ENCODE peak calls at places on chromosomes 4 and X, in six cellular contexts. T is mesenchymal stem cell, S is H1, G is neuronal stem cell, X is trophoblast cell, W is IMR-90. Z is an unnamed sample.
A peak's percentile ranks its signal among the peaks of the same experiment; 100 is the strongest.

GRCh38 chr4:69096810-69097209 is 536 bp downstream of the UGT2B7 start:
- DNase-seq in W (no peak), X (no peak), S (no peak), G (no peak), T (no peak), Z (no peak)

GRCh38 chr4:24024157-24024556 is 134.3 kb upstream of the PPARGC1A start:
- DNase-seq in X (peak; percentile 10), T (peak; percentile 36), S (no peak), G (no peak), W (peak; percentile 83), Z (no peak)

GRCh38 chrX:7316280-7316679 is 168.3 kb upstream of the PUDP start:
- DNase-seq in W (no peak), X (peak; percentile 38), S (no peak), T (no peak), G (no peak), Z (no peak)

GRCh38 chrX:52574416-52575275 is 57.8 kb upstream of the XAGE1B start:
- DNase-seq in X (peak; percentile 71), G (peak; percentile 31), T (peak; percentile 45), S (peak; percentile 39), W (peak; percentile 61), Z (no peak)

GRCh38 chr4:1414831-1415680 is 8.8 kb upstream of the NKX1-1 start:
- DNase-seq in S (peak; percentile 60), G (no peak), X (no peak), W (no peak), T (no peak), Z (peak; percentile 38)

GRCh38 chrX:129925305-129926092 is 19.5 kb downstream of the UTP14A start:
- DNase-seq in T (peak; percentile 79), G (peak; percentile 48), S (peak; percentile 71), W (peak; percentile 81), X (peak; percentile 94), Z (peak; percentile 64)

GRCh38 chr4:52873861-52874343 is 11.8 kb downstream of the RASL11B start:
- DNase-seq in G (no peak), T (peak; percentile 58), X (peak; percentile 96), S (peak; percentile 67), W (no peak), Z (peak; percentile 79)

GRCh38 chr4:2733844-2734574 is 22.1 kb downstream of the TNIP2 start:
- DNase-seq in S (no peak), T (no peak), G (no peak), W (no peak), X (no peak), Z (no peak)

GRCh38 chr4:88610771-88611170 is 18.5 kb downstream of the HERC3 start:
- DNase-seq in G (no peak), W (peak; percentile 31), X (peak; percentile 27), T (peak; percentile 11), S (no peak), Z (no peak)

GRCh38 chrX:97863261-97863660 is 979.6 kb downstream of the RPA4 start:
- DNase-seq in W (no peak), G (no peak), S (no peak), T (no peak), X (no peak), Z (no peak)

GRCh38 chr4:118821590-118822293 is 14.2 kb downstream of the SEC24D start:
- DNase-seq in T (no peak), S (no peak), X (peak; percentile 80), G (no peak), W (no peak), Z (no peak)

GRCh38 chrX:50470103-50471031 is at the start of gene DGKK:
- DNase-seq in S (peak; percentile 76), G (peak; percentile 68), T (no peak), W (no peak), X (no peak), Z (peak; percentile 90)

GRCh38 chrX:126994011-126994410 is 174.5 kb downstream of the PRR32 start:
- DNase-seq in S (no peak), G (no peak), X (no peak), T (no peak), W (no peak), Z (no peak)

GRCh38 chr4:102169345-102169744 is 175.9 kb downstream of the SLC39A8 start:
- DNase-seq in G (peak; percentile 20), X (no peak), T (peak; percentile 81), S (no peak), W (no peak), Z (peak; percentile 47)

DNA sequence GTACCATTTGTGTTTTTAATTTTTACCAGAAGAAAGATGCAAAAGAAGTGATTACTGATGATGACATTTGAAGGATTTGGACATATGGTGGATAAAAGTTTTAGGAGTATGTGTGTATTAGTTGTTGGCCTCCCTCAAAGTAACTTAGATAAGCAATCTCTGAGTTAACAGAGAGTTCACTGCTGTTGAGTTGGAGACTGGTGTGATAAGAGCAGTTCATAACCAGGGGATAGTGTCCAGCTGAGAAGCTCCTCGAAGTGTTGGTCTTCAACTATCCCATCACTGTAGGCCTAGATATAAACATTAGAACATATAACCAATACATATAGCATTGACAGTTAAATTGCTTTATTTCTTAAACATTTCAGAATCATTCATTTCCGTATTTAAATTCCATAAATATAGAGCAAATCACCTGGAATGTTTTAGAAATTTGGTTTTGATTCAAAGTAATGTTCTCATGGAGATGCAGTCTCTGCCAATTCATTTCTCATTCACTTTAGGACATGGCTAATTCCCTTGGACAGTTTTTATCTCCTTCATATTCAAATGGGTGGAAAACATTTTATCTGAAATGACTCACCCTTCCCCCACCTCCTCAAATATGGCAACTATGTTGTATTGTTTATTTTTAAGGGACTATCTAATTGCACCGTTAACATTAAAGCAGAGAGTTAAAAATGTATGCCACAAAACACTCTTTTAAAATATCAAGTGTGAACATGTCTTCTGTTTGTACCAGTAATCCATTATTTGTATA is 136.8 kb upstream of the SLC4A4 start:
- DNase-seq in S (no peak), T (no peak), G (no peak), W (no peak), X (no peak), Z (no peak)
- H4K91ac ChIP-seq in S (no peak overlapping the region), T (no peak overlapping the region), G (no peak overlapping the region), W (peak overlapping the region; percentile 92), X (no peak overlapping the region), Z (no peak overlapping the region)

DNA sequence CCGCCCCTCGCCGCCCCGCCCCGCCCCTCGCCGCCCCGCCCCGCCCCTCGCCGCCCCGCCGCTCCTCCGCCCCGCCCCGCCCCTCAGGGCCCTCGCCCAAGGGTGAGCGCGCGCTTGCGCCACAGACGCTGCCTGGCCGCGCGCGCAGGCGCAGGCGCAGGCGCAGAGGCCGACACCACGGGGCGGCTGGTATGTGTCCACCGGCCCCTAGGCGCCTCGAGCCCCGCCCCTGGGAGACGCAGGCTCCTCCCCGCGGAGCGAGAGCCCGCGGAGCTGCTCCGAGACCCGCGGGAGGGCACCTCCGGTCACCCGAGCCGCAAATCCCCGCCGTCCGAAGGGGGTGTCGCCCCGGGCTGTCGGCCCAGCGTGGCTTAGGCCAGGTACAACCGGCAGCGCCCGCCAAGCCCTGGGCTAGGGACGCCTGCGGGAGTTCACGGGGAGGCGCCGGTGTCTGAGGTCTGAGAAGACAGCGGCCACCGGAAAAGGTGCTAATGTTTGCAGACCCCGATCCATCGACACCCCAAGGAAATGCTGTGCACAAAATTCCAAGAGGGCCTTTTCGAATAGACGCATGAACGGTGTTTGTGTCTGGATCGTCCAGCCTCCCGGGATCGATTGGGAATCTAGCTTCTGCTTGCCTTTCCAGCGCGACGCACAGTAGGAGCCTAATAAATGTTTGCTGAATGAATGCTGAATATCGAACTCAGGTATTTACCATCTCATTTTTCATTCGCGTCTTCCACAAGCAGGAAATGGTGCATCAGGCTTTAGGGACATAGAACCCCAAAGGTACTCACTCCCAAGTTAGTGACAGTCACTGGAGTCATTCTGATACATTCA is 473 bp upstream of the CCNQ start:
- DNase-seq in T (peak; percentile 82), G (peak; percentile 81), W (peak; percentile 81), S (peak; percentile 74), X (peak; percentile 89), Z (peak; percentile 80)
- H3K4me1 ChIP-seq in T (peaks cover 12% of the 10 kb centered on the region), G (no peaks in the 10 kb centered on the region), W (peaks cover 3% of the 10 kb centered on the region), S (no peaks in the 10 kb centered on the region), X (peaks cover 10% of the 10 kb centered on the region), Z (no peaks in the 10 kb centered on the region)

DNA sequence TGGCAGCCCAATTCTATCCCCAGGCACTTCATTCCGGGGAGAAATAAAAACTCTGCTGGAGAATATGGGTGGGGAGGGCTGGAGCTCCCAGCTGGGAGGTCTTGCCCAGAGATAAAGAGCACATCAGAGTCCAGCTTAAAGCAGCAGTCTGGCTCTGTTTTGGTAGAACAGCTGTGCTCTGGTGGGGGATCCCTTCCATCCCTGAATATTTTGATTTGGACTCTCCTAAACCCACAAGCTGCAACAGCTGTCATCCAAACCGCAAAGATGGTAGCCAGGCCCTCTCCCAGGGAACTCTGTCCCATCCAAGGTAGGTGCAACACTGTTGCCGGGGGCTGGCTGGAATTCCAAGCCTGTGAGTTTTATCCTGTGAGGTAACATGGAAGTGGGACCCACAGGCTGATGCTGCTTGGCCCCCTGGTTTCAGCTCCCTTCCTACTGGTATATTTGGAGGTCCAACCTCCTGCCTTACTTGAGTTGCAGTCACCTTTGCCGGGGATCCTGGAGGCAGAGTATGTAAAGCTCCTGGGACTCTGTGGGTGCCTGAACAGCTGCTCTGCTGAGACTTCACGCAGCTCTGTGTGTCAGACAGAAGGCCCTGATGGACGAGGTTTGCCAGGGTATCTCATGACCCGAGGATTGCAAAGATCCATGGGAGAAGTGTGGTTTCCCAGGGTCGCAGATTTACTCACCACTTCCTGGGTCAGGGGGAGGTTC is 203.5 kb upstream of the ITM2A start:
- DNase-seq in G (no peak), X (no peak), S (no peak), T (no peak), W (no peak), Z (no peak)
- H4K91ac ChIP-seq in G (no peak overlapping the region), X (no peak overlapping the region), S (no peak overlapping the region), T (no peak overlapping the region), W (no peak overlapping the region), Z (no peak overlapping the region)

GRCh38 chr4:147057631-147057980 is 111.9 kb upstream of the TTC29 start:
- DNase-seq in S (no peak), W (peak; percentile 41), X (peak; percentile 39), T (peak; percentile 40), G (no peak), Z (no peak)
- H3K4me1 ChIP-seq in S (no peaks in the 10 kb centered on the region), W (peaks cover 9% of the 10 kb centered on the region), X (peaks cover 1% of the 10 kb centered on the region), T (no peaks in the 10 kb centered on the region), G (peaks cover 18% of the 10 kb centered on the region), Z (no peaks in the 10 kb centered on the region)

DNA sequence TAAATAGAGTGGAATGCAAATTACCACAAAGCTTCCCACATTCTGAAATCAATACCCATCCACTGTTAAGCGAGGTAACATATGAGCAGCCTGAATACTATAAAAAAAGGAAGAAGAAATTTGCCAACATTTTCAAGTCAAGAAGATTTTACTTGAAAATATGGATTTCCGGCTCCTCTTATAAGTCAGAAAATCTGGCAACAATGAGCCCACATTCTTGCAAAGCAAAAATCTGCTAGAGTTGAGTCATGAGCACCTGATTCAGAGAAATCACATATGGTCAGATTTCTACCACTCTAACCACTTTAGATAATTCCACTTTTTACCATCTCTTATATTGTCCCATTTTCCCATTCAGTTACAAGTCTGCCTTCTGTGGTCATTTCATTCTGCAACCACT is 395.7 kb downstream of the DTHD1 start:
- DNase-seq in G (no peak), W (no peak), T (no peak), S (no peak), X (no peak), Z (no peak)
- H4K91ac ChIP-seq in G (no peak overlapping the region), W (no peak overlapping the region), T (no peak overlapping the region), S (no peak overlapping the region), X (no peak overlapping the region), Z (no peak overlapping the region)